ENCODE peak calls at places on chromosomes 12 and 14, in four cellular contexts. D, Y, L and P are unnamed samples.
A peak's percentile ranks its signal among the peaks of the same experiment; 100 is the strongest.

GRCh38 chr12:59891180-59891579 is 295.4 kb downstream of the SLC16A7 start:
- DNase-seq in D (no peak), Y (no peak), L (no peak), P (no peak)

GRCh38 chr12:4242595-4242994 is 31.0 kb upstream of the CCND2 start:
- DNase-seq in D (no peak), Y (no peak), L (no peak), P (no peak)

GRCh38 chr12:15726029-15726756 is 63.0 kb downstream of the EPS8 start:
- DNase-seq in D (no peak), Y (no peak), L (no peak), P (no peak)

GRCh38 chr12:1532367-1532752 is 62.0 kb downstream of the FBXL14 start:
- DNase-seq in D (no peak), Y (no peak), L (no peak), P (no peak)

GRCh38 chr12:46577063-46577776 is 204.6 kb upstream of the SLC38A2 start:
- DNase-seq in D (no peak), Y (no peak), L (no peak), P (no peak)

GRCh38 chr12:123982269-123982668 is 9.3 kb downstream of the ZNF664 start:
- DNase-seq in D (no peak), Y (no peak), L (no peak), P (no peak)

GRCh38 chr14:83561261-83561660 is 1968.7 kb upstream of the FLRT2 start:
- DNase-seq in D (no peak), Y (no peak), L (no peak), P (no peak)

GRCh38 chr14:54291491-54292191 is 105.2 kb upstream of the CDKN3 start:
- DNase-seq in D (no peak), Y (no peak), L (no peak), P (no peak)

GRCh38 chr12:112627851-112628250 is 163.7 kb upstream of the RPH3A start:
- DNase-seq in D (no peak), Y (no peak), L (no peak), P (no peak)

GRCh38 chr12:106217706-106218105 is 30.1 kb downstream of the CKAP4 start:
- DNase-seq in D (no peak), Y (no peak), L (no peak), P (no peak)

GRCh38 chr12:95764848-95765247 is 25.7 kb downstream of the NTN4 start:
- DNase-seq in D (no peak), Y (no peak), L (no peak), P (no peak)

GRCh38 chr12:92128612-92129011 is 17.0 kb downstream of the BTG1 start:
- DNase-seq in D (no peak), Y (no peak), L (no peak), P (no peak)

GRCh38 chr12:70719672-70720420 is 82.6 kb upstream of the PTPRB start:
- DNase-seq in D (no peak), Y (no peak), L (peak; percentile 43), P (peak; percentile 20)

GRCh38 chr12:31591308-31591901 is 469 bp upstream of the DENND5B start:
- DNase-seq in D (peak; percentile 29), Y (peak; percentile 45), L (peak; percentile 41), P (peak; percentile 36)

GRCh38 chr12:27970391-27970980 is 2.0 kb downstream of the PTHLH start:
- DNase-seq in D (no peak), Y (peak; percentile 18), L (peak; percentile 33), P (no peak)

GRCh38 chr12:80810874-80811273 is 94.2 kb downstream of the MYF5 start:
- DNase-seq in D (no peak), Y (no peak), L (no peak), P (no peak)

GRCh38 chr12:50058743-50059312 is 1.4 kb downstream of the ASIC1 start:
- DNase-seq in D (no peak), Y (no peak), L (no peak), P (no peak)

GRCh38 chr14:69865701-69866365 is 13.4 kb upstream of the SMOC1 start:
- DNase-seq in D (no peak), Y (no peak), L (no peak), P (no peak)

GRCh38 chr12:113980537-113981337 is 14.6 kb upstream of the RBM19 start:
- DNase-seq in D (peak; percentile 24), Y (no peak), L (no peak), P (peak; percentile 41)

GRCh38 chr14:62722406-62722805 is 322.9 kb downstream of the KCNH5 start:
- DNase-seq in D (no peak), Y (no peak), L (no peak), P (no peak)

GRCh38 chr12:3172124-3173007 is 95.2 kb downstream of the TSPAN9 start:
- DNase-seq in D (no peak), Y (no peak), L (no peak), P (no peak)

GRCh38 chr12:66883545-66883944 is 204.7 kb upstream of the GRIP1 start:
- DNase-seq in D (no peak), Y (no peak), L (no peak), P (no peak)

GRCh38 chr14:22929848-22930364 is 730 bp upstream of the PRMT5 start:
- DNase-seq in D (no peak), Y (no peak), L (no peak), P (no peak)

GRCh38 chr12:58668831-58669230 is 251.5 kb downstream of the LRIG3 start:
- DNase-seq in D (no peak), Y (no peak), L (no peak), P (no peak)

GRCh38 chr14:36520601-36521525 is 831 bp upstream of the NKX2-1 start:
- DNase-seq in D (peak; percentile 30), Y (no peak), L (no peak), P (peak; percentile 26)

GRCh38 chr12:94872007-94872653 is 131.4 kb downstream of the NDUFA12 start:
- DNase-seq in D (no peak), Y (no peak), L (no peak), P (no peak)

GRCh38 chr12:50088577-50089335 is 3.6 kb downstream of the SMARCD1 start:
- DNase-seq in D (peak; percentile 70), Y (peak; percentile 52), L (no peak), P (peak; percentile 52)

GRCh38 chr14:93017341-93017797 is 94.4 kb downstream of the CHGA start:
- DNase-seq in D (no peak), Y (peak; percentile 72), L (peak; percentile 46), P (peak; percentile 81)

GRCh38 chr14:61615743-61616523 is 79.4 kb upstream of the HIF1A start:
- DNase-seq in D (no peak), Y (no peak), L (no peak), P (no peak)

GRCh38 chr12:92973614-92974013 is 44.5 kb upstream of the EEA1 start:
- DNase-seq in D (no peak), Y (no peak), L (no peak), P (no peak)

GRCh38 chr14:94989946-94990345 is 167.4 kb downstream of the DICER1 start:
- DNase-seq in D (no peak), Y (no peak), L (no peak), P (no peak)

DNA sequence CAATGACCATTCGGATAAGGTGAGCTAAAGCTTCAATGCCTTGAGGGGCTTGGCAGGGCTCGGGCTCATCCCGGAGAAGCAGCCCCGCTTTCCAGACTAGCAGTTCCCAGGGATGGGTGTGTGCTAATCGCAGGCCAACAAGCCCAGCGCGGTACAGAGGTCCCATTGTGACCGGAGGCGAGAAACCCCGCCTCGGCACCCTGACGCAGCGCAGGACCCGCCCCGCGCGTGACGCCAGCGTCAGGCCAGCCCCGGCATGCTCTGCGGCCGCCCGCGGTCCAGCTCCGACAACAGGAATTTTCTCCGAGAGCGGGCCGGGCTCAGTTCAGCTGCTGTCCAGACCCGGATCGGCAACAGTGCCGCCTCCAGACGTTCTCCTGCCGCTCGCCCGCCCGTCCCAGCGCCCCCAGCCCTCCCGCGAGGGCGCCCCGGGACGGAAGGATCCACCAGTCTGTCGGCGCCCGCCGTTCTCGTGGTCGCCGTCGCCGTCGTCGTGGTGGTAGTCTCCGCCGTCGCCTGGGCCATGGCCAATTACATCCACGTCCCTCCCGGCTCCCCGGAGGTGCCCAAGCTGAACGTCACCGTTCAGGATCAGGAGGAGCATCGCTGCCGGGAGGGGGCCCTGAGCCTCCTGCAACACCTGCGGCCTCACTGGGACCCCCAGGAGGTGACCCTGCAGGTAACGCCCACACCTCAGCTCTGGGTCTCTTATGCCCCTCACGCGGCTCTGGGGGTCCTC is at the start of gene ETNK1:
- DNase-seq in D (peak; percentile 97), Y (peak; percentile 92), L (peak; percentile 96), P (peak; percentile 96)
- TF ChIP-seq POLR2A in D (peak; percentile 98), Y (peak; percentile 99), L (peak; percentile 60), P (peak; percentile 96)

GRCh38 chr14:103334644-103335603 is 887 bp downstream of the EIF5 start:
- DNase-seq in D (peak; percentile 84), Y (peak; percentile 75), L (peak; percentile 87), P (peak; percentile 86)

GRCh38 chr14:103329421-103330347 is 4.4 kb upstream of the EIF5 start:
- DNase-seq in D (peak; percentile 37), Y (no peak), L (no peak), P (peak; percentile 50)

GRCh38 chr14:103330536-103330935 is 3.5 kb upstream of the EIF5 start:
- DNase-seq in D (no peak), Y (no peak), L (no peak), P (no peak)

GRCh38 chr14:103333754-103334643 is at the start of gene EIF5:
- DNase-seq in D (peak; percentile 99), Y (peak; percentile 99), L (peak; percentile 99), P (peak; percentile 99)

DNA sequence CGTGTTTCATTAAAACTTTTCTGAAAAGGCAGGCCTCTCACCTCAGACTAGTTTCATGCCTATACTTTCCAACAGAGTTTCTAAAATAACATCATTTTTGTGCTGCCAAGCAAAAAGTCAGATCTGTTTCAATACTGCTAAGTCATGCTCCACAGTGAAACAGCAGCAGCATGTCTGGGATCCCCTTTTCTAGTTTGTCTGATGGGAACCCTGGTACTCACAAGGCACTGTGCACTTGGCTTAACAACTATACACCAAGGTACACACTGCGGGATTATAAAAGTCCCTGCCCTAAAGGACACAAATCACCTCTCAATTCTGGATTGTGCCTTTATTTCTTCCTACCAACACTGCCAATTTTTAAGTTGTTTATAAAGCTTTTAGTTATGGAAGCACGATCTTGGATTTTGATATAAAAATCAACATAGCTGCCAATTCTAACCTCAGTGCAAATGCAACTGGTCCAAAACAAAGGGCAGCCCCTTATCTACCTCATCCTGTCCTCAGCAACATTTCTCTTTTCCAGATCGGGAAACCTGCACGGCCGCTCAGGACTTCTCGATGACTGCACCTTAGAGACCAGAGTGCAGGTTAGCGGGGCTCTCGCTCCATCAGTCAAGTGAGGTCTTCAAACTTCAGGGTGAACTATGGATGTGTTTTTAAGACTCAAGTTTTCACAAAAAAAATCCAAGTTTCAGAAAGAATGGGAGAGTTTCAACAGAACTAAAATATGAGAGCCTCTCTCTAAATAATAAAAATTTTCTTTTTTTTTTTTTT is 1.7 kb upstream of the EIF5 start:
- DNase-seq in D (no peak), Y (no peak), L (no peak), P (no peak)
- TF ChIP-seq POLR2A in D (no peak), Y (no peak), L (no peak), P (no peak)

DNA sequence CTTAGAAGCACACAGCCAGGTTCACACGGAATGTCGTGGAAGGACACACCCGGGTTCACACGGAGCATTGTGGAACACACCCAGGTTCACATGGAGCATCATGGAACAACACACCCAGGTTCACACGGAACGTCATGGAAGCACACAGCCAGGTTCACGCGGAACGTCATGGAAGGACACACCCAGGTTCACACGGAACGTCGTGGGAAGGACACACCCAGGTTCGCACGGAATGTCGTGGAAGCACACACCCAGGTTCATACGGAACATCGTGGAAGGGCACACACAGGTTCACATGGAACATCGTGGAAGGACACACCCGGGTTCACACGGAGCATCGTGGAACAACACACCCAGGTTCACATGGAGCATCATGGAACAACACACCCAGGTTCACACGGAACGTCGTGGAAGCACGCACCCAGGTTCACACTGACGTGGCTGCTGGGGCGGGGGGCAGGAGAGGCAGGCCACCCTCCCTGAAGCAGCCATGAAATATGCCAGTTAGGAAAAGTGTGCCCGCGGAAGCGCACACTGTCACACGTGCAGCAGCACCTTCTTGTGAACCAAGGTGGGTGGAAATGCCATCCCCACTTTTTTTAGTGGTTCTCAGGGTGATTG is 86.4 kb downstream of the EP400 start:
- DNase-seq in D (no peak), Y (no peak), L (no peak), P (no peak)
- TF ChIP-seq POLR2A in D (no peak), Y (no peak), L (no peak), P (no peak)

GRCh38 chr12:56636675-56637540 is 6.8 kb upstream of the BAZ2A start:
- DNase-seq in D (peak; percentile 100), Y (peak; percentile 100), L (peak; percentile 99), P (peak; percentile 99)
- TF ChIP-seq POLR2A in D (peak; percentile 26), Y (peak; percentile 14), L (no peak), P (no peak)